ENCODE peak calls at places on chromosomes 4 and X, in ten cellular contexts. J is BE2C, M is upper lobe of left lung, V is DND-41, C is suprapubic skin, X is endodermal cell, O is NB4, R is colonic mucosa, G is GM23338, S is foreskin fibroblast. K is an unnamed sample.

GRCh38 chrX:17432158-17432557 is 57.2 kb downstream of the NHS start:
- DNase-seq in V (no peak), C (no peak), R (no peak), X (no peak), G (no peak), J (no peak), O (no peak), S (no peak), M (no peak), K (no peak)

GRCh38 chrX:53882331-53882730 is 161.9 kb downstream of the PHF8 start:
- DNase-seq in O (no peak), C (no peak), G (no peak), S (peak; percentile 45), J (no peak), X (peak; percentile 45), V (no peak), R (no peak), M (no peak), K (peak; percentile 22)

GRCh38 chr4:161403781-161404180 is 760.0 kb downstream of the FSTL5 start:
- DNase-seq in G (no peak), S (no peak), J (no peak), O (no peak), M (no peak), R (no peak), C (no peak), X (no peak), V (no peak), K (no peak)

GRCh38 chr4:163476761-163477438 is 3.3 kb upstream of the TKTL2 start:
- DNase-seq in C (no peak), X (no peak), J (no peak), R (no peak), G (no peak), O (no peak), S (no peak), M (no peak), V (no peak), K (no peak)

GRCh38 chr4:169079942-169080827 is 70.1 kb upstream of the CBR4 start:
- DNase-seq in J (peak; percentile 77), M (peak; percentile 57), O (peak; percentile 57), C (no peak), V (peak; percentile 19), R (peak; percentile 29), S (peak; percentile 77), G (no peak), X (no peak), K (peak; percentile 75)

GRCh38 chr4:169716677-169717076 is 41.1 kb downstream of the HPF1 start:
- DNase-seq in G (no peak), M (no peak), X (no peak), J (no peak), C (no peak), S (no peak), V (no peak), O (no peak), R (no peak), K (no peak)

GRCh38 chr4:165970703-165971420 is 97.8 kb downstream of the TLL1 start:
- DNase-seq in S (no peak), R (no peak), C (no peak), V (no peak), X (no peak), J (no peak), O (no peak), M (no peak), G (no peak), K (no peak)

GRCh38 chr4:167587361-167587760 is 353.1 kb upstream of the SPOCK3 start:
- DNase-seq in J (no peak), G (no peak), S (peak; percentile 6), C (no peak), R (no peak), V (no peak), O (no peak), X (no peak), M (no peak), K (no peak)

GRCh38 chr4:186932631-186933150 is 209.0 kb upstream of the FAT1 start:
- DNase-seq in J (no peak), O (no peak), G (no peak), X (no peak), C (no peak), M (no peak), S (peak; percentile 84), V (no peak), R (no peak), K (no peak)

GRCh38 chr4:170716868-170717267 is 627.1 kb upstream of the AADAT start:
- DNase-seq in O (no peak), M (no peak), C (no peak), J (no peak), V (no peak), S (peak; percentile 1), G (no peak), X (no peak), R (no peak), K (no peak)

GRCh38 chrX:46978341-46979291 is 66.4 kb downstream of the JADE3 start:
- DNase-seq in R (peak; percentile 81), C (peak; percentile 77), J (peak; percentile 77), G (peak; percentile 86), M (peak; percentile 71), X (peak; percentile 92), V (peak; percentile 79), O (peak; percentile 83), S (peak; percentile 80), K (peak; percentile 79)

GRCh38 chr4:80215449-80216052 is 18.2 kb downstream of the PRDM8 start:
- DNase-seq in J (no peak), R (no peak), O (peak; percentile 56), G (peak; percentile 52), V (no peak), S (peak; percentile 47), X (no peak), M (no peak), C (no peak), K (no peak)

DNA sequence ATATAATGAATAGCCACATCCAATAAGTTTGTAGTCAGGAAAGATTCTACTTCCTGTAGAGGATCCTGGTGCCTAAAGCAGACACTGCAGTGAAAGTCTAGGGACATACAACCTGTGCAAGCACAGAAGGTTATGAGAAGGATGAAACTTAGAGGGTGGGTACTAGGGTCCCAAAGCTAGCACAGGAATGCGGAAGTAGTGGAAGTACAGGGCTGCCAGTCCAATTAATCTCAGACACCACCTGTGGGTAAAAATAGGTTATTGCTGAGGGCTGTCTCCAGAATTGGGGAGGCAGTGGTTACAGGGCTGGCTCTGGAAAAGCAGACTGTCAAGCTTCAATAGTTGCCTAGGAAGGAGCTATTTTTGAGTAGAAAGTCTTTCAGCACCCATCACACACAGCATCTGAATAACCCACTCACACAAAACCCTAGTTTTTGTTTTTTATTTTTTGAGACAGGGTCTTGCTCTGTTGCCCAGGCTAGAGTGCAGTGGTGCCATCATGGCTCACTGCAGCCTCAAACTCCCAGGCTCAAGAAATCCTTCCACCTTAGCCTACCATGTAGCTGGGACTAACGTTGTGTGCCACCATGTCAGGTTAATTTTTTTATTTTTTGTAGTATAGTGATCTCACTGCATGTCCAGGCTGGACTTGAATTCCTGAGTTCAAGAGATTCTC is 50.8 kb upstream of the ELF2 start:
- DNase-seq in C (no peak), M (no peak), V (no peak), R (no peak), O (peak; percentile 34), G (peak; percentile 24), J (no peak), X (no peak), S (no peak), K (no peak)
- H3K4me3 ChIP-seq in C (no peak overlapping the region), M (no peak overlapping the region), V (no peak overlapping the region), R (no peak overlapping the region), O (no peak overlapping the region), G (no peak overlapping the region), J (no peak overlapping the region), X (no peak overlapping the region), S (no peak overlapping the region), K (no peak overlapping the region)

GRCh38 chr4:4541661-4542570 is at the start of gene STX18:
- DNase-seq in M (peak; percentile 83), C (peak; percentile 93), O (peak; percentile 95), G (peak; percentile 91), S (peak; percentile 95), J (peak; percentile 88), V (peak; percentile 89), R (peak; percentile 89), X (peak; percentile 96), K (peak; percentile 81)
- TF ChIP-seq CTCF in M (no peak), C (no peak), O (no peak), G (no peak), S (no peak), J (no peak), V (no peak), R (no peak), X (no peak), K (peak; percentile 26)

DNA sequence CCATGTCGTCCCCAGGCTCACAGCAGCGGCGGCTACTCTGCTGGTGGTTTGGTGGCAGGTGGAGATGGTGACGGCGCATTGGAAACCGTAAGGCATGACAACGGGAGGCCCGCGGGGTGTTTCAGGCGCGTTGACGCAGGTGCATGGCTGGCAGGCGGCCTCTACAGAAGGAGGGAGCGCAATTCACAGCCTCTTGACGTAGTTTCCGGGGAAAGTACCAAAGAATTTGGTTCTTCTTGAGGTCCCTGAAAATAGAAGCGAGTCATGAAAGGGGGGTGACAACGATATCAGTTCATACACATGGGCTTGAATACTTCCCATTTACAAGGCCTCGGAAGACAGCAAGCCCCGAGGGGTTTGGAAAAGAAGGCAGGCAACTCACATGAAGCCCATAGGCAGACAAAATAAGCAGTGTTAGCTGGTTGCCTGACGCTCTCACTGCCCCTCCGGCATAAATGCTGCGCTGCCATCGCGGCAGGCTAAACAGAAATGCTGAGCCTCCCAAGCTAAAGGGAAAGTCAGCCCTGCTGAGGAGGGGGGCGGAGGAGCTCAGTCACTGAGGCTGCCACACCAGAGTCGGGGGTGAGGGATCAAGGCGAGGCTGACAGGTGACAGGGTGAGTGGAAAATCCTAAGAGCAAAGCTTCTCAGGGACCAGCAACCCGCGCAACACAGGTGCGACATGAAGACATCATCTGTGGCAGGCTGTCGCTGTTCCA is 52.3 kb upstream of the PDLIM3 start:
- DNase-seq in X (peak; percentile 89), V (no peak), J (no peak), O (no peak), G (peak; percentile 95), M (no peak), C (no peak), S (peak; percentile 21), R (no peak), K (no peak)
- H3K4me3 ChIP-seq in X (peak overlapping the region; percentile 46), V (no peak overlapping the region), J (no peak overlapping the region), O (no peak overlapping the region), G (peak overlapping the region; percentile 42), M (peak overlapping the region; percentile 0), C (peak overlapping the region; percentile 27), S (no peak overlapping the region), R (no peak overlapping the region), K (no peak overlapping the region)

GRCh38 chrX:133745361-133745760 is 240.0 kb downstream of the GPC3 start:
- DNase-seq in C (no peak), G (peak; percentile 7), R (no peak), M (no peak), J (no peak), X (no peak), O (no peak), S (no peak), V (peak; percentile 78), K (no peak)
- TF ChIP-seq CTCF in C (no peak), G (peak; percentile 25), R (no peak), M (no peak), J (no peak), X (peak; percentile 66), O (no peak), S (no peak), V (peak; percentile 69), K (no peak)